ENCODE peak calls at places on chromosomes 2 and 18, in four cellular contexts. C, X, F and U are unnamed samples.
A peak's percentile ranks its signal among the peaks of the same experiment; 100 is the strongest.

GRCh38 chr2:174510583-174511189 is 23.9 kb upstream of the GPR155 start:
- DNase-seq in C (no peak), X (no peak), F (no peak), U (no peak)

GRCh38 chr18:42373584-42373983 is 418.6 kb downstream of the PIK3C3 start:
- DNase-seq in C (no peak), X (no peak), F (no peak), U (no peak)

GRCh38 chr18:41624461-41624860 is 330.6 kb upstream of the PIK3C3 start:
- DNase-seq in C (no peak), X (no peak), F (no peak), U (no peak)

GRCh38 chr2:120109186-120110061 is 96.5 kb downstream of the EPB41L5 start:
- DNase-seq in C (no peak), X (no peak), F (no peak), U (no peak)

GRCh38 chr2:14051401-14051800 is 581.1 kb upstream of the LRATD1 start:
- DNase-seq in C (no peak), X (no peak), F (no peak), U (no peak)

GRCh38 chr2:1497122-1497611 is 83.9 kb downstream of the TPO start:
- DNase-seq in C (no peak), X (no peak), F (peak; percentile 24), U (no peak)

GRCh38 chr18:72601944-72602343 is 57.8 kb upstream of the CBLN2 start:
- DNase-seq in C (no peak), X (no peak), F (no peak), U (no peak)

GRCh38 chr2:241876528-241877196 is 7.1 kb downstream of the RTP5 start:
- DNase-seq in C (no peak), X (no peak), F (no peak), U (no peak)

GRCh38 chr18:10453885-10454772 is at the start of gene APCDD1:
- DNase-seq in C (no peak), X (no peak), F (peak; percentile 50), U (peak; percentile 88)

GRCh38 chr2:198587726-198588125 is 783.3 kb downstream of the PLCL1 start:
- DNase-seq in C (no peak), X (no peak), F (no peak), U (no peak)

GRCh38 chr2:30453498-30453897 is 6.5 kb downstream of the LCLAT1 start:
- DNase-seq in C (no peak), X (no peak), F (no peak), U (no peak)
- H3K4me3 ChIP-seq in C (no peak overlapping the region), X (no peak overlapping the region), F (no peak overlapping the region), U (no peak overlapping the region)

GRCh38 chr2:165563468-165564225 is 94.1 kb downstream of the CSRNP3 start:
- DNase-seq in C (no peak), X (no peak), F (no peak), U (no peak)

GRCh38 chr2:165562235-165562634 is 92.7 kb downstream of the CSRNP3 start:
- DNase-seq in C (no peak), X (no peak), F (no peak), U (no peak)

GRCh38 chr2:165560377-165560988 is 91.0 kb downstream of the CSRNP3 start:
- DNase-seq in C (no peak), X (no peak), F (no peak), U (no peak)

GRCh38 chr2:165558832-165559231 is 89.3 kb downstream of the CSRNP3 start:
- DNase-seq in C (no peak), X (no peak), F (no peak), U (no peak)
- TF ChIP-seq CTCF in C (peak; percentile 27), X (no peak), F (peak; percentile 19), U (no peak)

DNA sequence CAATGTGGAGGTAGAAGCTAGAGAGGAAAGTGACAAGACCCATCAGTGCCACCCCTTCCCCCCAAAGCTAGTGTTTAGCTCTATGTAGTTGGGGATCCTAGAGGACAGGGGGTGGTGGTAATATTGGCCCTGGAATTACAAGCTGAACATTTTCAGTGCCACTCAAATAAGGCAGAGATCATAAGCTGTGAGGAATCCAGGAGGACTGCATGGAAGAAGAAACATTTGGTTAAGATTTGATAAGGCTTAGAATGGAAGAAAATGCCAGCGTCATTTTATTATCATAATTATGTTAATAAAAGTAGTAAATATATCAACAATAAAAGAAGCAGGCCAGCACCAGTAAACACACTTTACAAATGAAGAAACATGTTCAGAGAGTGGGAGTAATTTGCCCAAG is 33.7 kb downstream of the KCNK3 start:
- DNase-seq in C (no peak), X (no peak), F (no peak), U (no peak)
- H3K27ac ChIP-seq in C (no peak overlapping the region), X (peak overlapping the region; percentile 80), F (no peak overlapping the region), U (no peak overlapping the region)

GRCh38 chr2:84395819-84396218 is 63.3 kb downstream of the SUCLG1 start:
- DNase-seq in C (no peak), X (no peak), F (no peak), U (no peak)
- H3K4me3 ChIP-seq in C (no peak overlapping the region), X (no peak overlapping the region), F (no peak overlapping the region), U (no peak overlapping the region)

GRCh38 chr2:49259926-49260325 is 105.6 kb upstream of the FSHR start:
- DNase-seq in C (no peak), X (no peak), F (no peak), U (no peak)
- TF ChIP-seq CTCF in C (no peak), X (no peak), F (no peak), U (no peak)

DNA sequence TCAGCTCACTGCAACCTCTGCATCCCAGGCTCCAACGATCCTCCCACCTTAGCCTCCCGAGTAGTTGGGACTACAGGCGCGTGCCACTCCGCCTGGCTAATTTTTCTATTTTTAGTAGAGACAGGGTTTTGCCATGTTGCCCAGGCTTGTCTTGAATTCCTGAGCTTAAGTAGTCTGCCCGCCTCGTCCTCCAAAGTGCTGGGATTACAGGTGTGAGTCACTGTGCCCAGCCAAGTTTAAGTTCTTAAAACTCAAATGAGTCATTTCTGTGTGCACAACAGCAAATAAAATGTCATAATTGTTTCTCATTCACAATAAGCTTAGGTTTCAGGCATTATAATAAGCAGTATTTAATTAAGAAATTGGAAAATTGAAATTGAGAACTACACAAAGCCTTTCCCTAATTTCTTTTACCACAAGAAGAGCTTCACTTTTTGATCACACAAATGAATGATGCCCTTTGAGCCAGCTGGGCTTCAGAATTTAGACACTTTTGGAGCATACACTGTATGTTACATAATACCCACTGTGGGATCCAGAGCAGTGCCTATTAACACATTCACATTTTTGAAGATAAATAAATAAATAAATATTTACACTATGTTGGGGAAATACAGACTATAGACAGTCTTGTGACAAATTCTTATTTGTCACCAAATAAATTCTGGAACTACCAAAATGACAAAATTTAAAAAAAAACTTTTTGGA is 8.6 kb upstream of the ME2 start:
- DNase-seq in C (no peak), X (peak; percentile 60), F (no peak), U (no peak)
- H3K27ac ChIP-seq in C (no peak overlapping the region), X (no peak overlapping the region), F (no peak overlapping the region), U (no peak overlapping the region)